ENCODE peak calls at places on chromosome 5, in four cellular contexts. J, I, S and C are unnamed samples.

GRCh38 chr5:143509758-143510221 is 106.3 kb upstream of the NR3C1 start:
- DNase-seq in I (no peak), J (no peak), S (no peak), C (no peak)

GRCh38 chr5:44862808-44863207 is 54.1 kb downstream of the MRPS30 start:
- DNase-seq in S (peak; percentile 9), I (no peak), J (no peak), C (peak; percentile 41)

GRCh38 chr5:73311291-73312110 is 137.1 kb downstream of the FOXD1 start:
- DNase-seq in S (no peak), J (no peak), I (no peak), C (no peak)

GRCh38 chr5:135588299-135588698 is 9.5 kb upstream of the CXCL14 start:
- DNase-seq in S (no peak), I (no peak), J (no peak), C (no peak)

GRCh38 chr5:107535849-107536248 is 134.9 kb downstream of the EFNA5 start:
- DNase-seq in J (no peak), S (no peak), I (no peak), C (no peak)

GRCh38 chr5:164013077-164013670 is 507.8 kb downstream of the MAT2B start:
- DNase-seq in I (peak; percentile 45), S (peak; percentile 45), J (peak; percentile 55), C (peak; percentile 6)

GRCh38 chr5:66958984-66959641 is 237.5 kb downstream of the CD180 start:
- DNase-seq in S (no peak), I (no peak), J (no peak), C (no peak)

GRCh38 chr5:93348231-93348630 is 232.8 kb downstream of the NR2F1-AS1 start:
- DNase-seq in I (no peak), J (no peak), S (no peak), C (no peak)

GRCh38 chr5:122454522-122454921 is 142.5 kb downstream of the SNCAIP start:
- DNase-seq in J (no peak), I (no peak), S (no peak), C (no peak)

GRCh38 chr5:912356-913091 is 19.8 kb downstream of the TRIP13 start:
- DNase-seq in J (peak; percentile 99), I (no peak), S (no peak), C (peak; percentile 98)

GRCh38 chr5:132265336-132266030 is 8.0 kb downstream of the PDLIM4 start:
- DNase-seq in I (peak; percentile 23), J (no peak), S (no peak), C (no peak)

GRCh38 chr5:59587489-59588337 is 305.8 kb downstream of the PDE4D start:
- DNase-seq in S (no peak), I (no peak), J (no peak), C (no peak)

GRCh38 chr5:149211566-149211965 is 60.1 kb upstream of the AFAP1L1 start:
- DNase-seq in I (no peak), J (no peak), S (no peak), C (no peak)

GRCh38 chr5:164335837-164336236 is 830.4 kb downstream of the MAT2B start:
- DNase-seq in J (no peak), S (peak; percentile 14), I (no peak), C (no peak)

GRCh38 chr5:172276214-172276613 is 7.3 kb downstream of the UBTD2 start:
- DNase-seq in J (no peak), I (peak; percentile 42), S (no peak), C (no peak)

GRCh38 chr5:123594434-123594833 is 82.5 kb downstream of the CSNK1G3 start:
- DNase-seq in I (no peak), J (no peak), S (no peak), C (no peak)

GRCh38 chr5:12805165-12805698 is 901.0 kb upstream of the CTNND2 start:
- DNase-seq in I (no peak), J (no peak), S (no peak), C (no peak)

GRCh38 chr5:56060276-56061110 is 65.7 kb upstream of the IL6ST start:
- DNase-seq in J (no peak), S (no peak), I (no peak), C (no peak)
- TF ChIP-seq TCF7L2 in J (no peak), S (no peak), I (no peak), C (no peak)

DNA sequence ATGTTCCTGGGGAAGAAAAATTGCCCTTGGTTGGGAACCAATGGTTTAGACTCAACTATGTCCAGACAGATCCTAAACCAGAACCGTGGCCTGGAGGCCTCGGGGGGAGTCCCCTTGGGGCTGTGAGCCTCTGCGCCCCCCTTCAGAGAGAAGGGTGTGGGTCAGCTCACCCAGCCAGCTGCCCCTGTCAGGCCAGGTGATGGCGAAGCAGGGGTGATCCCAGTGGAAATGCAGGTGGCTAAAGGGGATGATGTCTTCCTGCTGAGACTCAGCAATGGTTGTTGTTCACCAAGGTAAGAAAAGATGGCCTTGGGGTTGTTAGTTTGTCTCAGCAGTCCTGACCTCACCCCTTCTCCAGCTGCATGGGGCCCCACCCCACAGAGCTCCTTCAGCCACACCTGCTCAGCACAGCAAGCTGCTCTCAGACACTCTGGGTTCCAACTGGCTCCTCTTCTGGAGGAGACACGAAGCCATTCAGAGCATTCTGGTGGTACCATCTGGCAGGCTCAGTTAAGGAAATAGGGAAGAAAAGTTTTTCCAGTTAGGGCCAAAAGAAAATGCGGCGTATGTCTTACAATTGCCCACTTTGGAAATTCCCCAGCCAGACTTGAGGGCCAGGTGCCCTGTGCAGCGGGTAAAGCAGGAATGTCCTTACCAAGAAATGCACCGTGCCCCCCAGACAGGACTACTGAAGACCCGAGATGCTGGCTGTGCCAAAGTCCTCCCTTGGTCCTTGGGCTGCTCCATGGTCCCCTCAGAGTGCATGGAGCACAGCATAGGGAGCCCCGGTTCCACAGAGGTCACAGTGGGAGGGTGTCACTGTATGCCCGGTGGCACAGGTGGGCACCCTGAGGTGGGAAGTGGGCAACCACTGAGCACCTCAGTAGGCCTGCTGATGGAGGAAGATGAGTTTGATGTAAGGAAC is 90.2 kb downstream of the NSUN2 start:
- DNase-seq in J (no peak), I (no peak), S (no peak), C (no peak)
- TF ChIP-seq TCF7L2 in J (no peak), I (no peak), S (no peak), C (no peak)

DNA sequence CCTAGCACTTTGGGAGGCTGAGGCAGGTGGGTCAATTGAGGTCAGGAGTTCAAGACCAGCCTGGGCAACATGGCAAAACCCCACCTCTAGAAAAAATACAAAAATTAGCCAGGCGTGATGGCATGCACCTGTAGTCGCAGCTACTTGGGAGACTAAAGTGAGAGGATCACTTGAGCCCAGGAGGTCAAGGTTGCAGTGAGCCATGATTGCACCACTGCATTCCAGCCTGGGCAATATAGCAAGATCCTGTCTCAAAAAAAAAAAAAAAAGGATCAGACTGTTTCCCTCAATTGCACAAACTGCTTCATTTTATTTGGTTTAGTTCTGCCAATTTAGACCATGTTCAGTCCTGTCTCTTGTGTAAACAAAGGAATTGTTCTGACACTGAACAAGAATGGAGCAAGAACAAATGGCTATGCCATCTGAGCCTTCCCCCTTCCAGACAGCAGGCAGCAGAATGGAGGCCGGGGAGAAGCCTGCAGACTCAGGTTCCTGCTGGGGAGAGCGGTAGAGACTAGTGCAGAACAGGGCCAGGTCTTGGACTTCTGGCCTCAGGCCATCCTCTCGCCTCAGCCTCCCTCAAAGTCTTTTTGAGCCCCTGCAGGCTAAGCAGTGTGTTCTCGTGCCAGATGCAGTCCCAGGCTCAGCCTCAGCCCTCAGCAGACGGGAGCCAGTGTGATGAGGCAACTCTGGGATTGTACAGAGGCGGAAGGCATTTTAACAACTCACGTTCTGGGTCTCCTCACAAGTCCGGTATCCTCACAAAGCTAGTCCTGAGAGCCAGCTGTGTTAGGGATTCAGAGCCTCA is 18.2 kb downstream of the HNRNPH1 start:
- DNase-seq in J (no peak), S (no peak), I (no peak), C (no peak)
- TF ChIP-seq TCF7L2 in J (no peak), S (no peak), I (no peak), C (no peak)

GRCh38 chr5:39113354-39113953 is 39.3 kb upstream of the RICTOR start:
- DNase-seq in S (no peak), I (no peak), J (no peak), C (no peak)
- TF ChIP-seq TCF7L2 in S (no peak), I (no peak), J (no peak), C (no peak)